ENCODE peak calls at places on chromosomes 5 and 9, in ten cellular contexts. W is cardiac muscle cell; E is GM06990; T is CD8-positive, alpha-beta T cell; N is Panc1; Q is brain microvascular endothelial cell; Z is CD4-positive, alpha-beta memory T cell; H is neuronal stem cell; F is PC-9; M is HCT116. V is an unnamed sample.
A peak's percentile ranks its signal among the peaks of the same experiment; 100 is the strongest.

GRCh38 chr9:121916008-121916407 is 177.1 kb downstream of the TTLL11 start:
- DNase-seq in N (no peak), M (no peak), E (no peak), W (no peak), Z (no peak), T (no peak), F (no peak), H (no peak), Q (peak; percentile 43), V (no peak)

GRCh38 chr5:129991780-129992179 is 87.5 kb downstream of the CHSY3 start:
- DNase-seq in E (no peak), Z (no peak), Q (no peak), F (no peak), N (no peak), T (no peak), M (no peak), W (no peak), H (no peak), V (no peak)

GRCh38 chr9:75612205-75612604 is 278.3 kb upstream of the PCSK5 start:
- DNase-seq in E (no peak), H (no peak), Q (no peak), W (no peak), M (no peak), Z (no peak), N (no peak), F (no peak), T (no peak), V (no peak)

GRCh38 chr5:176810084-176810597 is at the start of gene UNC5A:
- DNase-seq in F (no peak), W (peak; percentile 59), Q (peak; percentile 10), T (no peak), N (no peak), M (peak; percentile 63), Z (peak; percentile 49), H (peak; percentile 88), E (peak; percentile 82), V (peak; percentile 35)

GRCh38 chr9:18675345-18675744 is 201.4 kb downstream of the ADAMTSL1 start:
- DNase-seq in F (no peak), Z (no peak), M (no peak), Q (no peak), N (no peak), T (no peak), E (no peak), H (no peak), W (peak; percentile 34), V (no peak)

GRCh38 chr9:28915256-28915930 is 1342.1 kb upstream of the C9orf72 start:
- DNase-seq in F (peak; percentile 81), N (no peak), H (no peak), T (no peak), E (no peak), W (no peak), Q (no peak), M (no peak), Z (no peak), V (no peak)

GRCh38 chr9:137878146-137878941 is 762 bp downstream of the CACNA1B start:
- DNase-seq in Z (peak; percentile 9), T (no peak), W (peak; percentile 29), H (peak; percentile 79), N (no peak), F (no peak), M (no peak), E (peak; percentile 36), Q (peak; percentile 3), V (peak; percentile 3)

GRCh38 chr9:886886-887285 is 45.4 kb downstream of the DMRT1 start:
- DNase-seq in H (no peak), N (no peak), Z (no peak), E (no peak), Q (no peak), T (no peak), F (no peak), M (no peak), W (no peak), V (no peak)

GRCh38 chr5:79837707-79838620 is 148.3 kb downstream of the CMYA5 start:
- DNase-seq in M (no peak), T (no peak), N (no peak), Q (no peak), E (no peak), H (no peak), Z (no peak), W (peak; percentile 18), F (no peak), V (no peak)

GRCh38 chr5:78537821-78538220 is 110.8 kb downstream of the LHFPL2 start:
- DNase-seq in M (no peak), N (no peak), Q (peak; percentile 58), T (no peak), H (no peak), E (no peak), W (peak; percentile 77), Z (no peak), F (no peak), V (peak; percentile 19)

GRCh38 chr5:151550146-151550545 is 41.0 kb downstream of the FAT2 start:
- DNase-seq in M (no peak), Q (no peak), T (no peak), W (no peak), Z (no peak), E (no peak), N (no peak), F (no peak), H (no peak), V (no peak)

GRCh38 chr5:89073045-89073444 is 190.1 kb upstream of the MEF2C start:
- DNase-seq in H (no peak), T (no peak), E (no peak), Q (no peak), Z (no peak), F (no peak), N (no peak), W (no peak), M (no peak), V (no peak)

GRCh38 chr9:126650830-126651341 is 37.2 kb downstream of the LMX1B start:
- DNase-seq in E (no peak), F (peak; percentile 6), M (no peak), N (no peak), Q (no peak), T (no peak), W (no peak), Z (no peak), H (no peak), V (no peak)

GRCh38 chr9:126650404-126650804 is 36.7 kb downstream of the LMX1B start:
- DNase-seq in F (no peak), Q (no peak), W (no peak), Z (no peak), E (no peak), H (no peak), M (no peak), N (no peak), T (no peak), V (no peak)

GRCh38 chr9:126649477-126649876 is 35.7 kb downstream of the LMX1B start:
- DNase-seq in Q (no peak), H (no peak), Z (no peak), E (no peak), W (no peak), F (no peak), T (no peak), M (no peak), N (no peak), V (no peak)

GRCh38 chr9:126646162-126646561 is 32.4 kb downstream of the LMX1B start:
- DNase-seq in T (no peak), F (no peak), E (no peak), W (no peak), Z (no peak), Q (no peak), M (no peak), H (no peak), N (no peak), V (no peak)

DNA sequence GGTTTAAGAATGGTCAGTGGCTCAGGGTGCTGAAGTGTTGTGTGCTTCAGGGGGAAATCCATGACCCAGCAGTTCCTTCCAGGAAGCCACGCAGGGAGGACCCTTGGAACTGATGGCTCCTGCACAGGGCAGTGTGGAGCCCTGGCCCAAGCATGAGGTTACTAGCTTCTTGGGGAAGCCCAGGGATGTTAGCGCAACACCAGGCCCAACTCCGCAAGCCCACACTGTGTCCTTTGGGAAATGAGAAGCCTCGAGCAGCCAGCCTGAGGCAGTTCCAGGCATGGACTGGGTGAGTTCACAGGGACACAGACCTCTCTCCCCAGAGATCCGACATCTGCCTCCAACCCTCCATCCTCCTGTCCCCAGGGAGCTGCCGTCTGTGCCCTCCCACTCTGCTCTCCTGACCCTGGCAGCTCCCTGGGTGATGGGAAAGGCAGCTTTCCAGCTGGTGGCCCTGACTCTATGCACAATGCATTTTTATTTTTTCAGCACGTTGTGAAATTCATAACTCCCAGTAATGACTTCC is 33.9 kb downstream of the LMX1B start:
- DNase-seq in H (no peak), Q (no peak), Z (no peak), W (no peak), T (no peak), E (no peak), F (no peak), M (no peak), N (no peak), V (no peak)
- H3K27me3 ChIP-seq in H (peaks cover 27% of the 10 kb centered on the region), Q (peaks cover 74% of the 10 kb centered on the region), Z (peaks cover 4% of the 10 kb centered on the region), W (peaks cover 100% of the 10 kb centered on the region), T (peaks cover 2% of the 10 kb centered on the region), E (peaks cover 10% of the 10 kb centered on the region), F (peaks cover 97% of the 10 kb centered on the region), M (no peaks in the 10 kb centered on the region), N (no peaks in the 10 kb centered on the region), V (no peaks in the 10 kb centered on the region)

GRCh38 chr5:168859471-168859870 is 280.3 kb upstream of the PANK3 start:
- DNase-seq in Q (no peak), M (no peak), Z (no peak), H (no peak), W (no peak), T (no peak), N (no peak), F (no peak), E (no peak), V (no peak)
- H3K27me3 ChIP-seq in Q (no peaks in the 10 kb centered on the region), M (peaks cover 69% of the 10 kb centered on the region), Z (no peaks in the 10 kb centered on the region), H (no peaks in the 10 kb centered on the region), W (no peaks in the 10 kb centered on the region), T (no peaks in the 10 kb centered on the region), N (no peaks in the 10 kb centered on the region), F (peaks cover 89% of the 10 kb centered on the region), E (no peaks in the 10 kb centered on the region), V (no peaks in the 10 kb centered on the region)

GRCh38 chr9:136739509-136739908 is 3.2 kb downstream of the LCN10 start:
- DNase-seq in M (no peak), T (no peak), E (no peak), Z (no peak), F (no peak), W (no peak), Q (no peak), N (no peak), H (no peak), V (no peak)
- H3K27me3 ChIP-seq in M (no peaks in the 10 kb centered on the region), T (no peaks in the 10 kb centered on the region), E (no peaks in the 10 kb centered on the region), Z (no peaks in the 10 kb centered on the region), F (peaks cover 69% of the 10 kb centered on the region), W (no peaks in the 10 kb centered on the region), Q (peaks cover 16% of the 10 kb centered on the region), N (no peaks in the 10 kb centered on the region), H (peaks cover 4% of the 10 kb centered on the region), V (peaks cover 16% of the 10 kb centered on the region)

GRCh38 chr9:89328064-89328463 is 9.8 kb downstream of the SECISBP2 start:
- DNase-seq in M (no peak), F (no peak), E (no peak), Q (no peak), H (no peak), W (no peak), N (no peak), T (no peak), Z (no peak), V (no peak)

GRCh38 chr9:89329917-89330316 is 11.6 kb downstream of the SECISBP2 start:
- DNase-seq in M (no peak), W (no peak), E (no peak), F (no peak), Q (no peak), N (no peak), H (no peak), T (no peak), Z (no peak), V (no peak)

GRCh38 chr9:89325733-89326132 is 7.4 kb downstream of the SECISBP2 start:
- DNase-seq in Z (no peak), H (no peak), T (no peak), F (no peak), M (no peak), W (no peak), Q (no peak), E (no peak), N (no peak), V (no peak)

GRCh38 chr9:89330513-89330912 is 12.2 kb downstream of the SECISBP2 start:
- DNase-seq in M (no peak), H (no peak), F (no peak), T (no peak), W (no peak), Q (no peak), N (no peak), E (no peak), Z (no peak), V (no peak)
- H3K27me3 ChIP-seq in M (no peaks in the 10 kb centered on the region), H (no peaks in the 10 kb centered on the region), F (no peaks in the 10 kb centered on the region), T (no peaks in the 10 kb centered on the region), W (no peaks in the 10 kb centered on the region), Q (no peaks in the 10 kb centered on the region), N (no peaks in the 10 kb centered on the region), E (no peaks in the 10 kb centered on the region), Z (no peaks in the 10 kb centered on the region), V (no peaks in the 10 kb centered on the region)

V was measured in HAP-1.